ENCODE peak calls at places on chromosomes 1 and 21, in four cellular contexts. C is upper lobe of right lung, V is heart right ventricle, N is right lobe of liver. F is an unnamed sample.

GRCh38 chr1:56831874-56832693 is 12.9 kb upstream of the FYB2 start:
- DNase-seq in C (peak; percentile 69), V (peak; percentile 60), N (peak; percentile 57), F (peak; percentile 67)

GRCh38 chr1:219697667-219698066 is 84.8 kb upstream of the ZC3H11B start:
- DNase-seq in C (no peak), N (no peak), V (no peak), F (no peak)

GRCh38 chr1:189121941-189122340 is 1355.7 kb downstream of the BRINP3 start:
- DNase-seq in V (no peak), N (no peak), C (no peak), F (no peak)

GRCh38 chr1:246860401-246860800 is 71.3 kb downstream of the AHCTF1 start:
- DNase-seq in N (no peak), C (no peak), V (no peak), F (no peak)

GRCh38 chr1:159600894-159601293 is 13.3 kb downstream of the APCS start:
- DNase-seq in N (no peak), C (no peak), V (no peak), F (no peak)

GRCh38 chr1:234611799-234612351 is 1.9 kb upstream of the IRF2BP2 start:
- DNase-seq in N (peak; percentile 72), V (peak; percentile 45), C (peak; percentile 77), F (peak; percentile 71)

GRCh38 chr1:198155253-198155652 is 1.5 kb upstream of the NEK7 start:
- DNase-seq in V (no peak), C (no peak), N (no peak), F (no peak)

GRCh38 chr1:207024202-207025143 is 8.1 kb downstream of the C1orf116 start:
- DNase-seq in N (no peak), C (no peak), V (peak; percentile 29), F (no peak)

GRCh38 chr1:243568793-243569192 is 281.2 kb downstream of the AKT3 start:
- DNase-seq in V (no peak), C (no peak), N (no peak), F (no peak)

GRCh38 chr21:26007911-26008579 is 162.5 kb downstream of the APP start:
- DNase-seq in V (no peak), N (no peak), C (no peak), F (no peak)

GRCh38 chr1:231691618-231692259 is 65.1 kb downstream of the DISC1 start:
- DNase-seq in V (peak; percentile 21), N (no peak), C (no peak), F (no peak)

GRCh38 chr21:29748391-29749167 is 191.2 kb downstream of the GRIK1 start:
- DNase-seq in N (no peak), C (no peak), V (no peak), F (no peak)

GRCh38 chr1:78419309-78419708 is 71.5 kb upstream of the PTGFR start:
- DNase-seq in N (no peak), C (no peak), V (no peak), F (no peak)

GRCh38 chr1:230100932-230101331 is 33.9 kb downstream of the GALNT2 start:
- DNase-seq in V (no peak), N (no peak), C (no peak), F (no peak)

GRCh38 chr1:160030657-160031367 is 978 bp downstream of the PIGM start:
- DNase-seq in N (no peak), C (no peak), V (peak; percentile 9), F (no peak)

GRCh38 chr1:214331827-214332423 is 51.0 kb downstream of the SMYD2 start:
- DNase-seq in V (no peak), C (no peak), N (no peak), F (no peak)

GRCh38 chr1:88673446-88673845 is 10.6 kb upstream of the PKN2 start:
- DNase-seq in V (no peak), C (no peak), N (no peak), F (no peak)

GRCh38 chr1:227654431-227654830 is 80.7 kb downstream of the JMJD4 start:
- DNase-seq in N (no peak), V (no peak), C (no peak), F (no peak)

GRCh38 chr1:1889090-1889750 is 1.7 kb downstream of the GNB1 start:
- DNase-seq in N (no peak), C (no peak), V (no peak), F (no peak)

DNA sequence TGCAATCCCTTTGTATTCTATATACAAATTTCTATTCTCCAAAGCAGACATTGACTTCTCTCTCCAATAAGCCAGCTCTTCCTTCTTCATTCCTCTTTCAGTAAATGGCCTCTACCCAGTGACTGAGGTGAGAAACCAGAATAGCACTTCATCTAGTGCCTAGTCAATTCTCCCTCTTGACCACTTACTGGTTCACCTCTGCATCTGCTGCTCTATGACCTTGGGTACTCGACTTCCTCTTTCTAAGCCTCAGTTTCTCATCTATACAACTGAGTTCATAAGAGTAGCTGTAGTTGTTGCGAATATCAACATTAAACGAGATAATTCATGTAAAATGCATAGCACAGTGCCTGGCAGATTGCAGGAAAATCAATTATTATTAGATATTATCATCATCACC is 12.4 kb downstream of the LYST start:
- DNase-seq in N (no peak), C (no peak), V (no peak), F (no peak)
- H3K4me1 ChIP-seq in N (peaks cover 7% of the 10 kb centered on the region), C (no peaks in the 10 kb centered on the region), V (peaks cover 14% of the 10 kb centered on the region), F (peaks cover 13% of the 10 kb centered on the region)

DNA sequence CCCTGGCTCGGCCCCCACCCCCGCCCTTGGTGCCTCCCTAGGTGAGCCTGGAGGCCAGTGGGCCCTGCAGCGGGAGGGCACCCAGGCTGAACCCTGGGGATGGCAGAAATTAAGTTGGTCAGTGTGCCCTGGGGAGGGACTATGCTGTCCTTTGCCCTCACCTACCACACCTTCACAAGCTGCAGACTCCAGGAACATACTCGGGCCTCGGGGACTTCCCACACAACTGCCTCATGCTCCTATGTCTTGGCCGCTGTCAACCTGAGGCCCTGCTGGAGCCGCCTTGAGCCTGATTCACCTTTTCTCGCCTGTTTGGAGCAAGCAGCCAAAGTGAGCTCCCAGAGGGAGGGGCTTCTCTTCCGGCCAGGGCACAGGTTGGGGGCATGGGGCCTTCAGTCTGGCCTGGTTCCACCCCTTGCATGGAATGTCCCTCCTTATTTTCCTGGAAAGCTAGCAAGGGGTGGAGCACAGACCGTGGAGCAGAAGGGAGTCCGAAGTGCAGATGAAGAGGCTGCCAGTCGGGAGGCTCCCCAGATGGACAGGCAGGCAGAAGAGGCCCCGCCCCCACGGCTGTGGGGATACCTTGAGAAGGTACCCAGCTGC is 24.7 kb downstream of the KNCN start:
- DNase-seq in N (peak; percentile 51), C (no peak), V (no peak), F (no peak)
- H3K27me3 ChIP-seq in N (no peaks in the 10 kb centered on the region), C (peaks cover 20% of the 10 kb centered on the region), V (peaks cover 59% of the 10 kb centered on the region), F (peaks cover 55% of the 10 kb centered on the region)

GRCh38 chr1:24556414-24556795 is 518 bp downstream of the NCMAP start:
- DNase-seq in C (no peak), N (no peak), V (no peak), F (no peak)

GRCh38 chr1:24553931-24554330 is 2.0 kb upstream of the NCMAP start:
- DNase-seq in V (no peak), N (no peak), C (peak; percentile 5), F (no peak)

GRCh38 chr1:24557220-24557619 is 1.3 kb downstream of the NCMAP start:
- DNase-seq in N (no peak), V (no peak), C (peak; percentile 36), F (no peak)

GRCh38 chr1:24554714-24555113 is 1.2 kb upstream of the NCMAP start:
- DNase-seq in C (peak; percentile 29), N (no peak), V (no peak), F (no peak)

GRCh38 chr1:24555591-24556413 is at the start of gene NCMAP:
- DNase-seq in C (peak; percentile 90), V (no peak), N (peak; percentile 69), F (peak; percentile 82)
- TF ChIP-seq CTCF in C (no peak), V (no peak), N (no peak), F (no peak)

DNA sequence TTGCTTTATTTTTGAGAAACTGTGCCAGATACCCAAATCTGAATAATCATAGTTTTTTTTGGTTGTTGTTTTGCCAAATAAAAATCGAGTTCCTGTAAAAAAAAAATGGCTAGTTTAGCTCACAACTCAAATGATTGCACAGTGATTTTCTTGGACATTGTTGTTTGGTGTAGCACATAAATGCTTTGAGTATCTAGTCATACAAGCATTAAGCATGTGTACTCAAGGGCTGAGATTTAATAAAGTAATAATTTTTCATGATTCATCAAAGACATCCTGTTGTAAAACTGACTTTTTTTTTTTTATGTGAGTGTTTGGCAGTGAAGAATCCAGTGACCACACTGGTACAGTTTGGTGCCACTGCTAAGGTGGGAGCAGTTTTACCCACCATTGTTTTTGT is 18.8 kb downstream of the ITSN1 start:
- DNase-seq in N (no peak), V (no peak), C (no peak), F (no peak)
- H3K4me1 ChIP-seq in N (peaks cover 22% of the 10 kb centered on the region), V (peaks cover 19% of the 10 kb centered on the region), C (peaks cover 31% of the 10 kb centered on the region), F (peaks cover 29% of the 10 kb centered on the region)

DNA sequence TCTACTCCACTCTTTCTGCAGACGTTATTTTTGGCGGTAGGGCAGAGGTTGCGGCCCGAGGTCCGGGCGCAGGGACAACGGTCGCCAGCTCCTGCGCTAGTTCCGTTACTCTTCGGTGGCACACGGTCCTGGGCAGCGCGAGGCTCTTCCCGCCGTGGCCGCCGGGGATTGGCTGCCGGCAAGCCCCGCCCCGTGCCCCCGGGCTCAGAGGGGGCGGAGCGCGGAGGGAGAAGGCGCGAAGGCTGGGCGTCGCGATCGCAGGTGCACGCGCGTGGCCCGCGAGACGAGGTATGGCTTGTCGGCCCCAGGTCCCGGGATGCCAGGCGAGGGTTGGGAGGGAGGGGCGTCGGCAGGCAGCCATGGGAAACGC is 515 bp upstream of the SHE start:
- DNase-seq in N (peak; percentile 26), C (no peak), V (no peak), F (no peak)
- H3K27me3 ChIP-seq in N (no peaks in the 10 kb centered on the region), C (no peaks in the 10 kb centered on the region), V (peaks cover 46% of the 10 kb centered on the region), F (peaks cover 25% of the 10 kb centered on the region)

GRCh38 chr1:154955718-154956513 is at the start of gene PBXIP1:
- DNase-seq in V (peak; percentile 91), C (no peak), N (peak; percentile 58), F (no peak)
- TF ChIP-seq CTCF in V (peak; percentile 29), C (peak; percentile 30), N (no peak), F (no peak)

GRCh38 chr1:102840741-102841140 is 267.6 kb downstream of the COL11A1 start:
- DNase-seq in C (no peak), N (no peak), V (no peak), F (no peak)

GRCh38 chr1:102838016-102838415 is 270.3 kb downstream of the COL11A1 start:
- DNase-seq in V (no peak), C (no peak), N (no peak), F (no peak)

GRCh38 chr1:102834688-102835320 is 273.5 kb downstream of the COL11A1 start:
- DNase-seq in C (no peak), V (no peak), N (no peak), F (no peak)

GRCh38 chr1:102837551-102837950 is 270.8 kb downstream of the COL11A1 start:
- DNase-seq in N (no peak), V (no peak), C (no peak), F (no peak)

DNA sequence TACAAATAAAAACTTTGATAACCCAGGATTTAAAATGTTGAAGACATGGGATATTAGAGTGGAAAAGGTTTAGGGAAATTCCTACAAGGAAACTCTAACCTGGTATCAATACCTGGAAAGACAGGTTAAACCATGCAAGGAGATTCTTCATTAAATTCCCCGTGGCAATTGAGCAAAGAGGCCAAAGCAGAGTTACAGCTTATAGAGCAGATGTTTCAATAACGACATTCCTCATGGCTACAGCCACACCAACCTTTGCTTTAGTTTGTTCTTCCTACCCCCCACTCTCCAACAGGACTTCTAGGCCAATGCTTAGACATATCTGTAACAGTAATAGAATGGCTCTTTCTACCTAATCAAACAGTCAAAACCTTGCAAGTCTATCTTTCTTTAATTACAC is 271.3 kb downstream of the COL11A1 start:
- DNase-seq in V (no peak), N (no peak), C (no peak), F (no peak)
- H3K4me1 ChIP-seq in V (no peaks in the 10 kb centered on the region), N (no peaks in the 10 kb centered on the region), C (no peaks in the 10 kb centered on the region), F (no peaks in the 10 kb centered on the region)

GRCh38 chr21:41725421-41726021 is 41.3 kb downstream of the RIPK4 start:
- DNase-seq in V (no peak), C (no peak), N (no peak), F (no peak)
- H3K27me3 ChIP-seq in V (peaks cover 71% of the 10 kb centered on the region), C (no peaks in the 10 kb centered on the region), N (no peaks in the 10 kb centered on the region), F (peaks cover 34% of the 10 kb centered on the region)

F was measured in lower lobe of right lung.